ENCODE peak calls at places on chromosome 14, in seven cellular contexts. P is cardiac fibroblast, R is fibroblast of mammary gland, H is thyroid gland, W is prostate gland, D is uterus, Y is astrocyte. A is an unnamed sample.

GRCh38 chr14:88910386-88910785 is 85.9 kb downstream of the TTC8 start:
- DNase-seq in P (no peak), R (no peak), H (no peak), W (no peak), D (no peak), Y (no peak), A (no peak)

GRCh38 chr14:30656190-30656632 is 34.1 kb downstream of the SCFD1 start:
- DNase-seq in P (peak), R (peak), H (peak), W (peak), D (peak), Y (peak), A (peak)

GRCh38 chr14:30214456-30215090 is 286.9 kb upstream of the PRKD1 start:
- DNase-seq in P (peak), R (peak), H (no peak), W (peak), D (no peak), Y (peak), A (peak)

GRCh38 chr14:73731111-73731510 is 16.9 kb upstream of the PNMA1 start:
- DNase-seq in P (no peak), R (no peak), H (no peak), W (peak), D (no peak), Y (no peak), A (no peak)

GRCh38 chr14:73460691-73461127 is 2.4 kb upstream of the NUMB start:
- DNase-seq in P (peak), R (peak), H (no peak), W (no peak), D (no peak), Y (peak), A (peak)

GRCh38 chr14:102088012-102088792 is 1.4 kb upstream of the HSP90AA1 start:
- DNase-seq in P (peak), R (peak), H (peak), W (peak), D (peak), Y (no peak), A (peak)

GRCh38 chr14:103121846-103122577 is 1.2 kb upstream of the TNFAIP2 start:
- DNase-seq in P (peak), R (peak), H (peak), W (peak), D (peak), Y (peak), A (peak)

GRCh38 chr14:23866269-23866668 is 87.3 kb upstream of the DHRS4 start:
- DNase-seq in P (no peak), R (no peak), H (no peak), W (no peak), D (no peak), Y (no peak), A (no peak)

GRCh38 chr14:97336179-97336578 is 539.0 kb downstream of the VRK1 start:
- DNase-seq in P (no peak), R (no peak), H (no peak), W (no peak), D (no peak), Y (no peak), A (no peak)

GRCh38 chr14:87186745-87187144 is 806.2 kb downstream of the GALC start:
- DNase-seq in P (no peak), R (no peak), H (no peak), W (no peak), D (no peak), Y (no peak), A (no peak)

GRCh38 chr14:60753264-60754126 is 18.9 kb downstream of the MNAT1 start:
- DNase-seq in P (peak), R (peak), H (no peak), W (no peak), D (no peak), Y (peak), A (no peak)

GRCh38 chr14:68397827-68398226 is 395.0 kb downstream of the ZFP36L1 start:
- DNase-seq in P (peak), R (peak), H (no peak), W (no peak), D (peak), Y (peak), A (peak)

GRCh38 chr14:99259327-99259726 is 12.7 kb downstream of the BCL11B start:
- DNase-seq in P (no peak), R (no peak), H (no peak), W (no peak), D (no peak), Y (no peak), A (no peak)

GRCh38 chr14:103711516-103712431 is 3.5 kb downstream of the XRCC3 start:
- DNase-seq in P (peak), R (no peak), H (peak), W (peak), D (peak), Y (no peak), A (no peak)

GRCh38 chr14:94047581-94047980 is 21.4 kb downstream of the OTUB2 start:
- DNase-seq in P (no peak), R (no peak), H (no peak), W (no peak), D (no peak), Y (no peak), A (no peak)

GRCh38 chr14:75339059-75339458 is 60.4 kb downstream of the FOS start:
- DNase-seq in P (peak), R (peak), H (no peak), W (no peak), D (no peak), Y (peak), A (peak)

GRCh38 chr14:95432152-95433093 is 84.0 kb downstream of the SYNE3 start:
- DNase-seq in P (peak), R (peak), H (peak), W (peak), D (peak), Y (no peak), A (peak)

GRCh38 chr14:68233385-68233784 is 413.8 kb downstream of the RAD51B start:
- DNase-seq in P (no peak), R (no peak), H (no peak), W (no peak), D (no peak), Y (no peak), A (no peak)

GRCh38 chr14:100587763-100588411 is 670 bp upstream of the BEGAIN start:
- DNase-seq in P (peak), R (peak), H (no peak), W (no peak), D (no peak), Y (no peak), A (no peak)
- H3K4me3 ChIP-seq in P (no peak), R (no peak), H (no peak), W (no peak), D (no peak), Y (no peak), A (no peak)

DNA sequence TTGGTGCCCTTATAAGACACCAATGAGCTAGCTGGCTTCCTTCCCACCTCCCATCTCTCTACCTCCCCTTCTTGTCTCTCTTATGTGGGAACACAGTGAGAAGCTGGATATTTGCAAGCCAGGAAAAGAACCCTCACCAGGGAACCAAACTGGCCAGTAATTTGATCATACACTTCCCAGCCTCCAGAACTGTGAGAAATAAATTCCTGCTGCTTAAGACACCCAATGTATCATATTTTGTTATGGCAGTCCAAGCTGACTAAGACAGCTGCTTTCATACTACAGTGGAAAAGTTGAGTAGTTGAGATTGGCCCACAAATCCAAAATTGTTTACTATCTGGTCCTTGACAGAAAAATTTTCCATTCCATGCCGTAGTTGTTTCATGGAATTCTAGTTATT is 269.0 kb downstream of the KCNH5 start:
- DNase-seq in P (no peak), R (peak), H (no peak), W (no peak), D (no peak), Y (peak), A (peak)
- TF ChIP-seq CTCF in P (no peak), R (no peak), H (no peak), W (no peak), D (no peak), Y (no peak), A (no peak)

DNA sequence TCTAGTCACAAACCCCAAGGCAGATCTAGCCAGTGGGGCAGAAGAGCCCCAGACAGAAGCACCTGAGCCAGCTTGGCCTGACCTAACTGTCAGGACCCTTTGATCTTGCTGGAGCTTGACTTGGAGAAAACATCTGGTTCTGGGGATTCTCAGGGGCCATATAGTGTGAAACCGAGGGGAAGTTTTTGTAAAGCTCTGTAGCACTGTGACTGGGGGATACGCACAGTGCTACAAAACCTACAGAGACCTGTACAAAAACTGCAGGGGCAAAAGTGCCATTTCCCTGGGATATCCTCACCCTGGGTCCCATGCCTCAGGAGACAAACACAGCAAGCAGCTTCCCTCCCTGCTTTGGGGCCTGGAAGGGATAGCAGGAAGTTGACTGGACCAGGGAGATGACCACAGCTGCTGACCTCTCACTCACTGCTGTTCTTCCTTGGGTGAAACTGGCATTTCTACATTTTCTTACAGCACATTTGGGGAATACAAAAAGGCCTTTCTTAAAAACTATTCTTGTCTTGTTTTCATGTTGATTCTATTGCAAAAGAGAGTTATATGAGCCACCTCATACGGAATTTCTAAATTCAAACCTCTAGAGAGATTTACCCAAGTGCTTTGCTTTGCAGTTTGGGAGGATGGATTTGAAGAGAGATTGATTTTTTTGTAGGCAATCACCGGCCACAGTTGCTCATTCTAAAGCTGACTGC is 140.0 kb downstream of the DAD1 start:
- DNase-seq in P (peak), R (peak), H (no peak), W (no peak), D (no peak), Y (no peak), A (peak)
- H3K4me3 ChIP-seq in P (no peak), R (no peak), H (no peak), W (no peak), D (no peak), Y (no peak), A (no peak)

GRCh38 chr14:58637040-58637390 is 747 bp upstream of the DACT1 start:
- DNase-seq in P (peak), R (peak), H (peak), W (peak), D (peak), Y (peak), A (peak)

GRCh38 chr14:58639842-58640484 is 2.2 kb downstream of the DACT1 start:
- DNase-seq in P (peak), R (peak), H (peak), W (peak), D (no peak), Y (peak), A (peak)

GRCh38 chr14:58637391-58638230 is at the start of gene DACT1:
- DNase-seq in P (peak), R (peak), H (peak), W (peak), D (peak), Y (peak), A (peak)

GRCh38 chr14:58636129-58636528 is 1.6 kb upstream of the DACT1 start:
- DNase-seq in P (no peak), R (no peak), H (no peak), W (no peak), D (no peak), Y (no peak), A (no peak)

GRCh38 chr14:58638231-58639205 is 756 bp downstream of the DACT1 start:
- DNase-seq in P (peak), R (peak), H (peak), W (no peak), D (peak), Y (peak), A (peak)
- TF ChIP-seq CTCF in P (peak), R (no peak), H (no peak), W (no peak), D (no peak), Y (no peak), A (no peak)

GRCh38 chr14:70357985-70358384 is 1.5 kb downstream of the COX16 start:
- DNase-seq in P (no peak), R (no peak), H (no peak), W (no peak), D (no peak), Y (no peak), A (no peak)
- H3K4me3 ChIP-seq in P (no peak), R (peak), H (no peak), W (no peak), D (no peak), Y (peak), A (peak)

DNA sequence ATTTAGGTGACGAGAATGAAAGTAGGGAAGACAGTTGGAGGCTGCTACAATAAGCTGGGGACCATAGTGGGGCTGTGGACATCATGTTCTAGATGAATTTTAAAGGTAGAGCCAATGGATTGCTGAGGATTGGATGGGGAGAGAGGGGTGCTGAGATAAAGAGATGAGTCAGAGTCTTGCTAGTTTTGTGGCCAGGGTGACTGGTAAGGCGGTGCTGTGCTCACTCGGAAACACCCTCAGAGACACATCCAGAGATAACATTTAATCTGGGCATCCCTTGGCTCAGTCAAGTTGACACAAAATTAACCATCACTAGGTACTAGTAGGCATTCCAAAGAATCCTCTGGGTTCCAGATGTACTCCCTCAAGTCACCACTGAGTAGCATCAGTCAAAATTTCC is 170.7 kb downstream of the ADCK1 start:
- DNase-seq in P (no peak), R (no peak), H (no peak), W (no peak), D (no peak), Y (no peak), A (no peak)
- TF ChIP-seq CTCF in P (no peak), R (no peak), H (no peak), W (no peak), D (no peak), Y (no peak), A (no peak)

GRCh38 chr14:77270361-77271112 is 469 bp downstream of the NGB start:
- DNase-seq in P (no peak), R (no peak), H (no peak), W (no peak), D (no peak), Y (no peak), A (no peak)
- H3K4me3 ChIP-seq in P (no peak), R (no peak), H (no peak), W (no peak), D (no peak), Y (no peak), A (no peak)

A was measured in fibroblast of villous mesenchyme.